ENCODE peak calls at places on chromosomes 3 and 15, in six cellular contexts. One of them, this sample, is unnamed.
A peak's percentile ranks its signal among the peaks of the same experiment; 100 is the strongest.

GRCh38 chr3:195873971-195874370 is 34.4 kb downstream of the TNK2 start:
- DNase-seq in adrenal gland: no peak
- DNase-seq in mesendoderm: no peak
- DNase-seq in A549: peak; percentile 42
- DNase-seq in dorsolateral prefrontal cortex: no peak
- DNase-seq in body of pancreas: no peak
- DNase-seq in this sample: no peak

GRCh38 chr15:61820951-61821350 is 239.3 kb downstream of the VPS13C start:
- DNase-seq in A549: no peak
- DNase-seq in body of pancreas: no peak
- DNase-seq in dorsolateral prefrontal cortex: no peak
- DNase-seq in adrenal gland: no peak
- DNase-seq in mesendoderm: no peak
- DNase-seq in this sample: no peak

GRCh38 chr15:77028451-77029165 is 33.7 kb downstream of the PSTPIP1 start:
- DNase-seq in adrenal gland: peak; percentile 9
- DNase-seq in A549: no peak
- DNase-seq in mesendoderm: no peak
- DNase-seq in dorsolateral prefrontal cortex: peak; percentile 15
- DNase-seq in body of pancreas: no peak
- DNase-seq in this sample: peak; percentile 14

GRCh38 chr3:148366743-148367410 is 330.8 kb upstream of the AGTR1 start:
- DNase-seq in mesendoderm: peak; percentile 1
- DNase-seq in dorsolateral prefrontal cortex: no peak
- DNase-seq in body of pancreas: no peak
- DNase-seq in adrenal gland: no peak
- DNase-seq in A549: peak; percentile 16
- DNase-seq in this sample: no peak

GRCh38 chr15:93031103-93031464 is 57.9 kb downstream of the RGMA start:
- DNase-seq in adrenal gland: no peak
- DNase-seq in A549: no peak
- DNase-seq in mesendoderm: no peak
- DNase-seq in dorsolateral prefrontal cortex: no peak
- DNase-seq in body of pancreas: no peak
- DNase-seq in this sample: no peak

GRCh38 chr3:42036483-42036823 is 54.7 kb upstream of the TRAK1 start:
- DNase-seq in mesendoderm: peak; percentile 91
- DNase-seq in A549: peak; percentile 62
- DNase-seq in body of pancreas: peak; percentile 40
- DNase-seq in adrenal gland: peak; percentile 79
- DNase-seq in dorsolateral prefrontal cortex: no peak
- DNase-seq in this sample: no peak

GRCh38 chr3:197392961-197393360 is 94.5 kb upstream of the DLG1 start:
- DNase-seq in body of pancreas: no peak
- DNase-seq in A549: no peak
- DNase-seq in mesendoderm: no peak
- DNase-seq in dorsolateral prefrontal cortex: no peak
- DNase-seq in adrenal gland: no peak
- DNase-seq in this sample: no peak

GRCh38 chr3:70737656-70738309 is 425.3 kb upstream of the MDFIC2 start:
- DNase-seq in dorsolateral prefrontal cortex: no peak
- DNase-seq in A549: peak; percentile 48
- DNase-seq in body of pancreas: no peak
- DNase-seq in adrenal gland: no peak
- DNase-seq in mesendoderm: no peak
- DNase-seq in this sample: no peak

GRCh38 chr3:55343486-55344357 is 143.4 kb downstream of the WNT5A start:
- DNase-seq in dorsolateral prefrontal cortex: no peak
- DNase-seq in body of pancreas: no peak
- DNase-seq in mesendoderm: peak; percentile 95
- DNase-seq in adrenal gland: no peak
- DNase-seq in A549: no peak
- DNase-seq in this sample: no peak

GRCh38 chr3:64408770-64409169 is 183.5 kb upstream of the PRICKLE2 start:
- DNase-seq in A549: no peak
- DNase-seq in body of pancreas: no peak
- DNase-seq in adrenal gland: no peak
- DNase-seq in mesendoderm: no peak
- DNase-seq in dorsolateral prefrontal cortex: no peak
- DNase-seq in this sample: no peak

GRCh38 chr3:115487972-115488371 is 135.3 kb upstream of the GAP43 start:
- DNase-seq in A549: no peak
- DNase-seq in body of pancreas: no peak
- DNase-seq in mesendoderm: no peak
- DNase-seq in adrenal gland: no peak
- DNase-seq in dorsolateral prefrontal cortex: no peak
- DNase-seq in this sample: no peak

GRCh38 chr3:173584834-173585831 is 187.6 kb downstream of the NLGN1 start:
- DNase-seq in A549: peak; percentile 1
- DNase-seq in adrenal gland: peak; percentile 21
- DNase-seq in dorsolateral prefrontal cortex: peak; percentile 58
- DNase-seq in mesendoderm: peak; percentile 68
- DNase-seq in body of pancreas: peak; percentile 17
- DNase-seq in this sample: no peak

GRCh38 chr3:175121225-175121624 is 262.1 kb downstream of the NAALADL2 start:
- DNase-seq in adrenal gland: no peak
- DNase-seq in body of pancreas: peak; percentile 10
- DNase-seq in A549: no peak
- DNase-seq in dorsolateral prefrontal cortex: no peak
- DNase-seq in mesendoderm: peak; percentile 28
- DNase-seq in this sample: no peak

GRCh38 chr3:19060404-19060803 is 87.9 kb upstream of the KCNH8 start:
- DNase-seq in body of pancreas: no peak
- DNase-seq in dorsolateral prefrontal cortex: no peak
- DNase-seq in adrenal gland: no peak
- DNase-seq in A549: no peak
- DNase-seq in mesendoderm: no peak
- DNase-seq in this sample: no peak

GRCh38 chr15:35115155-35115725 is 30.1 kb upstream of the NANOGP8 start:
- DNase-seq in body of pancreas: peak; percentile 12
- DNase-seq in adrenal gland: no peak
- DNase-seq in mesendoderm: no peak
- DNase-seq in A549: no peak
- DNase-seq in dorsolateral prefrontal cortex: no peak
- DNase-seq in this sample: peak; percentile 66

GRCh38 chr3:63500196-63500595 is 152.3 kb upstream of the SNTN start:
- DNase-seq in adrenal gland: no peak
- DNase-seq in A549: no peak
- DNase-seq in dorsolateral prefrontal cortex: no peak
- DNase-seq in body of pancreas: no peak
- DNase-seq in mesendoderm: no peak
- DNase-seq in this sample: no peak

GRCh38 chr3:124409650-124410275 is 320.5 kb upstream of the UMPS start:
- DNase-seq in body of pancreas: no peak
- DNase-seq in adrenal gland: no peak
- DNase-seq in A549: peak; percentile 7
- DNase-seq in dorsolateral prefrontal cortex: no peak
- DNase-seq in mesendoderm: peak; percentile 81
- DNase-seq in this sample: no peak

GRCh38 chr3:187740446-187741399 is 4.5 kb downstream of the BCL6 start:
- DNase-seq in adrenal gland: peak; percentile 82
- DNase-seq in mesendoderm: peak; percentile 65
- DNase-seq in body of pancreas: peak; percentile 60
- DNase-seq in A549: peak; percentile 42
- DNase-seq in dorsolateral prefrontal cortex: no peak
- DNase-seq in this sample: peak; percentile 79

GRCh38 chr3:120838441-120839091 is 69.4 kb upstream of the STXBP5L start:
- DNase-seq in mesendoderm: no peak
- DNase-seq in adrenal gland: no peak
- DNase-seq in A549: no peak
- DNase-seq in body of pancreas: no peak
- DNase-seq in dorsolateral prefrontal cortex: no peak
- DNase-seq in this sample: no peak

GRCh38 chr3:161552984-161553383 is 56.4 kb downstream of the OTOL1 start:
- DNase-seq in A549: no peak
- DNase-seq in mesendoderm: peak; percentile 77
- DNase-seq in dorsolateral prefrontal cortex: no peak
- DNase-seq in body of pancreas: no peak
- DNase-seq in adrenal gland: no peak
- DNase-seq in this sample: no peak

GRCh38 chr15:96428742-96429141 is 98.2 kb downstream of the NR2F2 start:
- DNase-seq in mesendoderm: peak; percentile 34
- DNase-seq in adrenal gland: peak; percentile 82
- DNase-seq in dorsolateral prefrontal cortex: no peak
- DNase-seq in body of pancreas: peak; percentile 41
- DNase-seq in A549: peak; percentile 50
- DNase-seq in this sample: no peak

GRCh38 chr3:10507331-10507730 is 1.9 kb upstream of the ATP2B2 start:
- DNase-seq in mesendoderm: no peak
- DNase-seq in A549: no peak
- DNase-seq in dorsolateral prefrontal cortex: no peak
- DNase-seq in body of pancreas: no peak
- DNase-seq in adrenal gland: no peak
- DNase-seq in this sample: no peak
- H3K27ac ChIP-seq in mesendoderm: no peak overlapping the region
- H3K27ac ChIP-seq in A549: no peak overlapping the region
- H3K27ac ChIP-seq in dorsolateral prefrontal cortex: peak overlapping the region; percentile 82
- H3K27ac ChIP-seq in body of pancreas: no peak overlapping the region
- H3K27ac ChIP-seq in adrenal gland: no peak overlapping the region
- H3K27ac ChIP-seq in this sample: peak overlapping the region; percentile 57

DNA sequence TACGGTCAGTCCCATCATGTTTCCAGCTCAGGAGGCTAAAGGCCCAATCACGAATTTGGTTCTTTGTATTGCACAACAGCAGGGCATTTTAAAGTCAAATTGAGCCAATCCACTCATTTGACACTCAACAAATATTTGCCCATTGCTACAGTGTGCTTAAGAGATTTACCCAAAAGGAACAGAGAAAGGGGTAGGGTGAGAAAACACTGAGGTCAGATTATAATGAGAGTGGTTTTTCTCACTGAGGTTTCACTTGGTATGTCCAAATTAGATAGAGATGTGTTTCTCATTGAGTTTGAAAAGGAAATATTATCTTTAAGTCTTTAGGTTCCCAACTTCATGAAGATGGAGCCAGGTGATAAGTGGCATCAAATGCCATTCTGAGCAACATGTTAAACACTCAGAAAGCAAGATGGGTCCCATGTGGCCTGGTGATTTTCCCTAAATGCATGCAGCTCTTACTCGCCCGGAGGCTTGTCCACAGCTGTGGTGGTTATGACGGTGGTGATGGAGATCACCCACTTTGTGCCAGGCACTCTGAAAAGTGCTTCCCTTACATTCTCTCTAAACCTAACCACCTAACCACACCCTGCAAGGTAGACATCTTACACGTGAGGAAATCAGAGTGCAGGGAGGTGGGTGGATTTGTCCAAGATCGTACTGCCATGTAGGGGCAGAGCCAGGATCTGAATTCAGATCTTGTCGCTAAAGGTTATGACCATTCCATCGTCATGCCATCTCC is 31.2 kb upstream of the USP3 start:
- DNase-seq in body of pancreas: no peak
- DNase-seq in dorsolateral prefrontal cortex: no peak
- DNase-seq in mesendoderm: no peak
- DNase-seq in adrenal gland: no peak
- DNase-seq in A549: peak; percentile 64
- DNase-seq in this sample: no peak
- H3K27ac ChIP-seq in body of pancreas: no peak overlapping the region
- H3K27ac ChIP-seq in dorsolateral prefrontal cortex: no peak overlapping the region
- H3K27ac ChIP-seq in mesendoderm: no peak overlapping the region
- H3K27ac ChIP-seq in adrenal gland: no peak overlapping the region
- H3K27ac ChIP-seq in A549: peak overlapping the region; percentile 90
- H3K27ac ChIP-seq in this sample: peak overlapping the region; percentile 83

GRCh38 chr15:47384776-47385175 is 332.5 kb upstream of the SEMA6D start:
- DNase-seq in adrenal gland: no peak
- DNase-seq in mesendoderm: no peak
- DNase-seq in A549: no peak
- DNase-seq in dorsolateral prefrontal cortex: no peak
- DNase-seq in body of pancreas: no peak
- DNase-seq in this sample: no peak

GRCh38 chr15:47384316-47384715 is 333.0 kb upstream of the SEMA6D start:
- DNase-seq in mesendoderm: peak; percentile 87
- DNase-seq in adrenal gland: peak; percentile 19
- DNase-seq in body of pancreas: peak; percentile 11
- DNase-seq in A549: peak; percentile 0
- DNase-seq in dorsolateral prefrontal cortex: no peak
- DNase-seq in this sample: no peak

GRCh38 chr15:47386459-47386858 is 330.8 kb upstream of the SEMA6D start:
- DNase-seq in adrenal gland: no peak
- DNase-seq in A549: no peak
- DNase-seq in mesendoderm: no peak
- DNase-seq in dorsolateral prefrontal cortex: no peak
- DNase-seq in body of pancreas: peak; percentile 46
- DNase-seq in this sample: no peak

GRCh38 chr15:47383102-47383501 is 334.2 kb upstream of the SEMA6D start:
- DNase-seq in dorsolateral prefrontal cortex: no peak
- DNase-seq in mesendoderm: no peak
- DNase-seq in A549: no peak
- DNase-seq in body of pancreas: no peak
- DNase-seq in adrenal gland: no peak
- DNase-seq in this sample: no peak

GRCh38 chr15:47383801-47384200 is 333.5 kb upstream of the SEMA6D start:
- DNase-seq in adrenal gland: no peak
- DNase-seq in mesendoderm: no peak
- DNase-seq in dorsolateral prefrontal cortex: no peak
- DNase-seq in body of pancreas: no peak
- DNase-seq in A549: no peak
- DNase-seq in this sample: no peak
- H3K27ac ChIP-seq in adrenal gland: no peak overlapping the region
- H3K27ac ChIP-seq in mesendoderm: no peak overlapping the region
- H3K27ac ChIP-seq in dorsolateral prefrontal cortex: no peak overlapping the region
- H3K27ac ChIP-seq in body of pancreas: no peak overlapping the region
- H3K27ac ChIP-seq in A549: no peak overlapping the region
- H3K27ac ChIP-seq in this sample: no peak overlapping the region

DNA sequence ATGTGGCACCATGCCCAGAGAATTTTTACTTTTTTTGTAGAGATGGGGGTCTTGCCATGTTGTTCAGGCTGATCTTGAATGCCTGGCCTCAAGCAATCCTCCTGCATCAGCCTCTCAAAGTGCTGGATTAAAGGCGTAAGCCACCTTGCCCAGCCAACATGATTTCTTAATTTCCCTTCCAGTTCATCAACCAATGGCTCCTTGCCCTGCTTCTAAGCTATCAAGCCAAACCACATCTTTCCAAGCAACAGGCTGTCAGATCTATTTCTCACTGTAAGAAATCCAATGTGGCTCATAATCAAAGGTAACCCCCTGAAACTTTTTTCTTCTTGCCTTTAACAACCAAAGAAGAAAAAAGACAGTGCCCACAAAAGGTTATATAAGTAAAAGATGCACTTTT is 204.2 kb upstream of the ICE2 start:
- DNase-seq in A549: no peak
- DNase-seq in mesendoderm: no peak
- DNase-seq in adrenal gland: no peak
- DNase-seq in dorsolateral prefrontal cortex: no peak
- DNase-seq in body of pancreas: no peak
- DNase-seq in this sample: no peak
- H3K27ac ChIP-seq in A549: no peak overlapping the region
- H3K27ac ChIP-seq in mesendoderm: no peak overlapping the region
- H3K27ac ChIP-seq in adrenal gland: peak overlapping the region; percentile 61
- H3K27ac ChIP-seq in dorsolateral prefrontal cortex: no peak overlapping the region
- H3K27ac ChIP-seq in body of pancreas: no peak overlapping the region
- H3K27ac ChIP-seq in this sample: peak overlapping the region; percentile 59

GRCh38 chr15:40477703-40478269 is 7.0 kb downstream of the CHST14 start:
- DNase-seq in adrenal gland: no peak
- DNase-seq in body of pancreas: no peak
- DNase-seq in A549: no peak
- DNase-seq in mesendoderm: no peak
- DNase-seq in dorsolateral prefrontal cortex: no peak
- DNase-seq in this sample: no peak
- H3K27ac ChIP-seq in adrenal gland: no peak overlapping the region
- H3K27ac ChIP-seq in body of pancreas: no peak overlapping the region
- H3K27ac ChIP-seq in A549: no peak overlapping the region
- H3K27ac ChIP-seq in mesendoderm: no peak overlapping the region
- H3K27ac ChIP-seq in dorsolateral prefrontal cortex: no peak overlapping the region
- H3K27ac ChIP-seq in this sample: no peak overlapping the region